ENCODE peak calls at places on chromosomes 7 and 10, in four cellular contexts. F is HepG2, E is WTC11, H is K562. V is an unnamed sample.

GRCh38 chr7:157010588-157011332 is at the start of gene MNX1:
- DNase-seq in F (peak), H (peak), E (peak), V (peak)

GRCh38 chr7:30659312-30659711 is 22.9 kb downstream of the CRHR2 start:
- DNase-seq in F (no peak), H (no peak), E (no peak), V (no peak)

GRCh38 chr7:27198138-27198841 is 1.6 kb downstream of the HOXA13 start:
- DNase-seq in F (no peak), E (no peak), H (no peak), V (no peak)

GRCh38 chr7:128836729-128837348 is 6.6 kb downstream of the FLNC start:
- DNase-seq in E (no peak), H (no peak), F (no peak), V (no peak)

GRCh38 chr10:123995082-123995460 is 98.3 kb downstream of the CHST15 start:
- DNase-seq in H (no peak), F (no peak), E (no peak), V (no peak)

GRCh38 chr7:87144173-87144657 is 8.0 kb upstream of the DMTF1 start:
- DNase-seq in E (no peak), F (no peak), H (no peak), V (no peak)

GRCh38 chr10:1293636-1294440 is 237.7 kb downstream of the WDR37 start:
- DNase-seq in E (no peak), H (no peak), F (no peak), V (no peak)

GRCh38 chr7:139523199-139523941 is at the start of gene CLEC2L:
- DNase-seq in E (peak), F (no peak), H (no peak), V (no peak)

GRCh38 chr7:126339813-126340212 is 912.9 kb downstream of the GRM8 start:
- DNase-seq in F (no peak), E (no peak), H (no peak), V (no peak)

GRCh38 chr10:44991571-44991970 is 9.2 kb upstream of the ZNF22 start:
- DNase-seq in H (no peak), E (no peak), F (no peak), V (no peak)

GRCh38 chr7:140435252-140435895 is 31.5 kb downstream of the RAB19 start:
- DNase-seq in F (no peak), E (peak), H (no peak), V (no peak)

GRCh38 chr10:104306897-104307296 is 31.4 kb downstream of the ITPRIP start:
- DNase-seq in H (no peak), F (no peak), E (no peak), V (no peak)

GRCh38 chr7:2894118-2894940 is 50.2 kb upstream of the GNA12 start:
- DNase-seq in H (no peak), E (no peak), F (no peak), V (no peak)

GRCh38 chr10:387949-388660 is 252.8 kb downstream of the ZMYND11 start:
- DNase-seq in F (peak), H (no peak), E (no peak), V (no peak)

GRCh38 chr7:36661135-36661840 is 63.0 kb downstream of the AOAH start:
- DNase-seq in F (no peak), H (no peak), E (no peak), V (no peak)

GRCh38 chr7:16881809-16882208 is at the start of gene AGR3:
- DNase-seq in E (no peak), F (no peak), H (no peak), V (no peak)

GRCh38 chr10:84933402-84933801 is 605.0 kb downstream of the CCSER2 start:
- DNase-seq in E (no peak), H (no peak), F (no peak), V (no peak)

GRCh38 chr10:8975535-8975934 is 921.0 kb downstream of the GATA3 start:
- DNase-seq in E (no peak), F (no peak), H (no peak), V (no peak)
- TF ChIP-seq ELF4 in E (no peak), F (no peak), H (no peak), V (no peak)

GRCh38 chr7:158263964-158264748 is 323.5 kb downstream of the PTPRN2 start:
- DNase-seq in H (no peak), F (peak), E (no peak), V (no peak)

GRCh38 chr7:158266426-158266816 is 321.2 kb downstream of the PTPRN2 start:
- DNase-seq in H (no peak), E (peak), F (no peak), V (no peak)

GRCh38 chr7:158266817-158267736 is 320.5 kb downstream of the PTPRN2 start:
- DNase-seq in E (peak), F (no peak), H (no peak), V (no peak)

GRCh38 chr7:158264881-158265742 is 322.5 kb downstream of the PTPRN2 start:
- DNase-seq in F (no peak), E (peak), H (no peak), V (no peak)

DNA sequence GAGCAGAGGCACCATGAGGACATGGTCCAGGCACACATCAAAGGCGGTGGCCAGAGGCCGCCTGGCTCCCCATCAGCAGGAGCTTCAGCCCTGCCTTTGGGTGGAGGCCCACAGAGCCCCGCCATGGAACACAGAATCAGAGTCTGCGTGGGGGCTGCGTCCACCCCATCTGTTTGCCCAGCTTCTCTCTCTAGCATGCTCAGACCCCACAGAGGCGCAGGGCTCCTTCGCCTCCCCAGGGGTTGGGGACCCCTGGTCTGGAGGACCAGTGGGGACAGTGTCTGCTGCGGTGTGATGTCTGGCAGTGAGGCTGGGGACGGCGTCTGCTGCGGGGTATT is 321.9 kb downstream of the PTPRN2 start:
- DNase-seq in H (no peak), F (no peak), E (peak), V (no peak)
- TF ChIP-seq ELF4 in H (no peak), F (no peak), E (no peak), V (no peak)

DNA sequence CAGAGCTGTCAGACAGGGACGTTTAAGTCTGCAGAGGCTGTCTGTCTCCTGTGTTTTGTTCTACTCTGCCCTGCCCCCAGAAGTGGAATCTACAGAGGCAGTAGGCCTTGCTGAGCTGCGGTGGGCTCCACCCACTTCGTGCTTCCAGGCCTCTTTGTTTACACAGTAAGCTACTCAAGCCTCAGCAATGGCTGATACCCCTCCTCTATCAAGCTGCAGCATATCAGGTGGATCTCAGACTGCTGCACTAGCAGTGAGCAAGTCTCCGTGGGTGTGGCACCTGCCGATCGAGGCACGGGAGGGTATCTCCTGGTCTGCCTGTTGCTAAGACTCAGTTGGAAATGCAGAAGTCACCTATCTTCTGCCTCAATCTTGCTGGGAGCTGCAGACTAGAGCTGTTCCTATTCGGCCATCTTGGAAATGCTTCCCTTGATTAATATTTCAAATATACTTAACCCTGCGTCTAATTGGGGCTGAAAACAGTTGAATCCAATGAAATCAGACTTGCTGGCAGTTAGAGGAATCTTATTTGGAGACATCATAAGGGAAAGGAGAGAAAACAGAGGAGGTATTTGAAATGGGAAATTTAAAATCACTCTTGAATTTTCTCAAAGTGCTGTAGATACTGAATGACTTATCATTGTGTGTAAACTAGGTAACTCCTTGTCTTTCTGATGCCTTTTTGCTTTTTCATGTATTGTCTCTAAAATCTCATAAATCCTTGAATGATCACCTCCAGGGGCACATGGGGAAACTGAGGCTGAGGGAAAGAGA is 13.8 kb upstream of the CYP3A5 start:
- DNase-seq in H (peak), E (peak), F (peak), V (peak)
- TF ChIP-seq ELF4 in H (no peak), E (no peak), F (no peak), V (no peak)

DNA sequence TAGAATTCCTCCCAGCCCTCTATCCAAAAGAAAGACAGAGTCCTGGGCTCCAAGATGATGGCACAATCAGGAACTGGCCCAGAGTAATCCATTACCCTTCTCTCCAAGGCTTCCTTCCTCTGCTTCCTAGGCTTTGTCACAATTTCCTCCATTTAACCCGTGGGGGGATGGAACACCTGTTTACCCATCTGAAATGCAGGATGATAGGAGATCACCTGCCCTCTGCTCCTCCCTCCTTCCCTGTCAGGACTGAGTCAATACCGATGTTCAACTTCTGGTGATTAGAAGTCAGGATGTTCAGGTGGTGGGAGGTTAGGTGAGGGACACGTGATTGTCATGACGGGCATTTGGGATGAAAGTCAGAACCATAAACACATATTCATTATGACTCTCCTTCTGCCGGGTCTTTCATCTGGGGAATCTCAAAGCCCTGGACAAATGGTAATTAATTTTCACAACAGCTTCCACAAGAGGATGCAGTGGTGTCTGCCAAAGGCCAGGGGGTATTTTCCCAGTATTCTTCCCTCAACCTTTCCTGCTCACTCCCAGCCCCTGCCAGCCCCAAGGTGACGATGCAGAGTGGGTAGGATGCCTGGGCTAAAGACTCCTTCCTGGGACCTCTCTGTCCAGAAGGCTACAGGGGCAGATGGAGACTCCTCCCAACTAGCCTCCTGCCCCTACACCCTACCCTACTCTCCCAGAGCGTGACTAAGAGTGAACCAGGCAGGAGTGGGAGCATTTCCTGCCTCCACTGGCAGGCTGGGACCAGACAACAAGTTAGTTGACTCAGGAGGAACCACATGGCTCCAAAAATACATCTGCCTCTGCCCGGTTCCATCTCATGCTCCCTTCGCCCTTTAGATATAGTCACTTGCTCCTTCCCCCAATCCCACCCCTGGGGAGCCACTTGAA is 27.9 kb downstream of the DUSP5 start:
- DNase-seq in E (no peak), F (no peak), H (no peak), V (no peak)
- TF ChIP-seq ELF4 in E (no peak), F (no peak), H (no peak), V (no peak)

GRCh38 chr10:23417254-23417653 is 21.6 kb upstream of the OTUD1 start:
- DNase-seq in E (no peak), H (no peak), F (no peak), V (no peak)

GRCh38 chr10:23419657-23420319 is 19.1 kb upstream of the OTUD1 start:
- DNase-seq in E (no peak), H (no peak), F (no peak), V (no peak)

GRCh38 chr10:23418051-23418681 is 20.7 kb upstream of the OTUD1 start:
- DNase-seq in H (no peak), E (no peak), F (no peak), V (no peak)

GRCh38 chr10:23421397-23421796 is 17.5 kb upstream of the OTUD1 start:
- DNase-seq in F (no peak), H (no peak), E (no peak), V (no peak)

DNA sequence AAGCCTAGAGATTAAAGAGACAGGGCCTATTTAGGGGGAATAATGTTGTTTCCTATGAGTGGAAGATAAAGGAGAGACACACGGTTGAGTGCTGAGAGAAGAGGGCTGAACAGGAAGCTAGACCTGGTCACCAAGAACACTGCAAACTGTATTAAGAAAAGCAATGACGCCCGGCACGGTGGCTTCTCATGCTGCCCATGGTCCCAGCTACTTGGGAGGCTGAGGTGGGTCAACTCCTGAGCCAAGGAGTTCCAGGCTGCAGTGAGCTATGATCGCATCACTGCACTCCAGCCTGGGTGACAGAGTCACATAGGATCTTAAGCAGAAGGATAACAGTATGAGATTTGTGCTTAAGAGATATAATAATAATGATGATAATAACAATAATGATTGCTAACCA is 19.7 kb upstream of the OTUD1 start:
- DNase-seq in H (no peak), E (no peak), F (no peak), V (no peak)
- TF ChIP-seq ELF4 in H (no peak), E (no peak), F (no peak), V (no peak)

GRCh38 chr10:22477365-22478287 is 132.3 kb downstream of the SPAG6 start:
- DNase-seq in H (no peak), E (peak), F (no peak), V (no peak)

GRCh38 chr10:22476601-22477364 is 131.5 kb downstream of the SPAG6 start:
- DNase-seq in E (peak), H (no peak), F (no peak), V (no peak)

GRCh38 chr10:22473459-22473858 is 128.2 kb downstream of the SPAG6 start:
- DNase-seq in H (no peak), E (no peak), F (no peak), V (no peak)

GRCh38 chr10:22475527-22475856 is 130.2 kb downstream of the SPAG6 start:
- DNase-seq in E (no peak), H (no peak), F (no peak), V (no peak)

DNA sequence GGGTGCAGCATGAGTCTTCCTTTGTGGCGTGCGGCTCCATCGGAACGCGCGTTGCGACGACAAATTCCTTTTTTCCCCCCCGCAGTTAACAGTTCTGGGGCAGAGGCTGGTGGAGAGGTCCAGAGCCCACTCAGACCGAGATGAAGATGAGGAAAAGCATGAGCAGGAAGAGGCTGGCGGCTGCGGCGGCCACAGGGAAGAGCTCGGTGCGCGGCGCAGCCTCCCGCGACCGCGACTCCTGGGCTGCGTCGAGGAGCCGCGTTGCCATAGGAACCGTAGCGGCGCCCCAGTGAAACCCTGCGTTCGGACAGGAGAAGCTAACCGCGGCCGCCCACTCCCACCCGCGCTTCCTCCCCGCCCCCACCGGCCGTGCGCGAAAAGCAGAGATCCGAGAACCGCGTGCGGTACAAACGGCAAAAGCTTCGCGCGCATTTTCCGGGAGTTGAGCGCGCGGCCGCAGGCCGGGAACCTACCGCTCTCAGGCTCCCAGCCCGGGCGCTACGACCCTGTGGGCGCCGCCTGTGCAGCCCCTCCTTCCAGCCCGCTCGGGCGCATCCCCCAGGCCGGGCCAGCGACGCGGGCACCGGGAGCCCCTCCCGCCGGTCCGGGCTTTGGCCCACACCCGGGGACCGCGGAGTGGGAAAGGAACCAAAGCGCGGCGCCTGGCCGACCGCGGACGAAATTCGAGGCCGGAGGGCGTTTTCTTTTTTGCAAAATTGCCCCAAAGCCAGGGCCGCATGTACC is 130.7 kb downstream of the SPAG6 start:
- DNase-seq in H (no peak), E (peak), F (no peak), V (no peak)
- TF ChIP-seq ELF4 in H (no peak), E (no peak), F (no peak), V (no peak)

GRCh38 chr10:28668363-28669226 is 8.7 kb upstream of the BAMBI start:
- DNase-seq in F (no peak), E (peak), H (peak), V (peak)
- TF ChIP-seq ELF4 in F (no peak), E (no peak), H (no peak), V (no peak)